ENCODE peak calls at places on chromosome 5, in six cellular contexts. E is transverse colon, W is IMR-90, H is BJ, B is heart right ventricle, S is HCT116. I is an unnamed sample.

GRCh38 chr5:177113566-177114424 is 19.8 kb upstream of the NSD1 start:
- DNase-seq in S (peak; percentile 55), B (peak; percentile 79), W (peak; percentile 63), H (no peak), E (peak; percentile 81), I (peak; percentile 86)

GRCh38 chr5:44770936-44771717 is 37.6 kb upstream of the MRPS30 start:
- DNase-seq in H (no peak), B (no peak), W (no peak), S (no peak), E (no peak), I (no peak)

GRCh38 chr5:168334161-168335094 is 43.0 kb downstream of the WWC1 start:
- DNase-seq in W (peak; percentile 89), E (no peak), H (peak; percentile 60), S (no peak), B (no peak), I (peak; percentile 85)

GRCh38 chr5:178505639-178506407 is 84.4 kb downstream of the COL23A1 start:
- DNase-seq in B (no peak), H (no peak), E (no peak), S (no peak), W (no peak), I (no peak)

GRCh38 chr5:142529626-142530278 is 156.1 kb downstream of the FGF1 start:
- DNase-seq in W (peak; percentile 82), B (no peak), E (no peak), S (peak; percentile 90), H (no peak), I (peak; percentile 62)

GRCh38 chr5:145236966-145237365 is 598.2 kb downstream of the PRELID2 start:
- DNase-seq in W (peak; percentile 17), H (no peak), S (no peak), E (no peak), B (no peak), I (no peak)

GRCh38 chr5:142422426-142422825 is 97.6 kb upstream of the SPRY4 start:
- DNase-seq in W (peak; percentile 85), E (no peak), S (no peak), B (no peak), H (peak; percentile 18), I (peak; percentile 82)

GRCh38 chr5:59356813-59357381 is 536.6 kb downstream of the PDE4D start:
- DNase-seq in B (peak; percentile 53), H (no peak), W (no peak), S (no peak), E (no peak), I (peak; percentile 42)

GRCh38 chr5:57857696-57858095 is 375.1 kb upstream of the ACTBL2 start:
- DNase-seq in S (no peak), B (no peak), E (no peak), H (no peak), W (no peak), I (no peak)

GRCh38 chr5:27511061-27511460 is 472.7 kb upstream of the CDH9 start:
- DNase-seq in W (no peak), S (no peak), E (no peak), B (no peak), H (no peak), I (peak; percentile 39)

GRCh38 chr5:138654281-138654867 is 79.2 kb upstream of the HSPA9 start:
- DNase-seq in W (peak; percentile 78), E (no peak), H (no peak), B (no peak), S (no peak), I (peak; percentile 66)

GRCh38 chr5:154740483-154740882 is 14.7 kb upstream of the LARP1 start:
- DNase-seq in E (peak; percentile 32), H (no peak), S (no peak), W (peak; percentile 82), B (peak; percentile 71), I (peak; percentile 92)

GRCh38 chr5:57493034-57493433 is 10.4 kb upstream of the ACTBL2 start:
- DNase-seq in S (no peak), B (no peak), H (no peak), E (no peak), W (no peak), I (no peak)

GRCh38 chr5:157602505-157602904 is 26.9 kb upstream of the ADAM19 start:
- DNase-seq in B (no peak), W (peak; percentile 65), E (no peak), S (no peak), H (no peak), I (no peak)

GRCh38 chr5:3258050-3258449 is 337.6 kb upstream of the IRX1 start:
- DNase-seq in S (no peak), H (no peak), E (no peak), B (no peak), W (no peak), I (no peak)

GRCh38 chr5:79702606-79703380 is 13.2 kb downstream of the CMYA5 start:
- DNase-seq in S (no peak), W (no peak), B (no peak), E (no peak), H (peak; percentile 41), I (peak; percentile 25)

GRCh38 chr5:8828596-8829321 is 717.1 kb downstream of the SEMA5A start:
- DNase-seq in H (no peak), S (no peak), B (no peak), W (peak; percentile 39), E (no peak), I (peak; percentile 32)

GRCh38 chr5:179319741-179320281 is 25.4 kb downstream of the ADAMTS2 start:
- DNase-seq in W (peak; percentile 62), E (no peak), H (peak; percentile 63), B (peak; percentile 15), S (no peak), I (peak; percentile 72)

GRCh38 chr5:143376911-143377838 is 26.3 kb downstream of the NR3C1 start:
- DNase-seq in S (peak; percentile 7), H (peak; percentile 25), W (peak; percentile 59), B (no peak), E (no peak), I (peak; percentile 56)

GRCh38 chr5:54013556-54014157 is 296.7 kb downstream of the ARL15 start:
- DNase-seq in H (peak; percentile 53), E (peak; percentile 16), S (peak; percentile 27), B (peak; percentile 16), W (peak; percentile 90), I (peak; percentile 94)

DNA sequence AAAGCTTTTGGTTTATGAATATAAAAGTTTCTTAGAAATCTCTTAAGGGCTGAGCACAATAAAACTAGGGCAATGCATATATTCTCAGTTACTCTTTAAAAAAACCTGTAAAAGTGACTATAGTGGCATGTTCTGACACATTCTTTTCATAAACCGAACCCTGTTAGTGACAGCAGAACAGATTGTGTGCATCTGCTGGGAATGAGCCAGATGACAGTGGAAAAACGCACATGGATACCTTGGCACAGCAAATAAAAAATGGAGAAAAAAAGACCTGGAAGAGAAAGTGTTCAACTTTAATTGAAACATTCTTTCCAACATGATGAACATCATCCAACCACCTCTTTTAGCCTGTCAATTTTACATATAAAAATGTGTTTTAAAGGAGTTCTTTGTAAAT is 12.7 kb downstream of the MEF2C start:
- DNase-seq in B (no peak), E (no peak), S (no peak), W (no peak), H (no peak), I (no peak)
- H3K4me3 ChIP-seq in B (no peak overlapping the region), E (no peak overlapping the region), S (no peak overlapping the region), W (no peak overlapping the region), H (no peak overlapping the region), I (no peak overlapping the region)

DNA sequence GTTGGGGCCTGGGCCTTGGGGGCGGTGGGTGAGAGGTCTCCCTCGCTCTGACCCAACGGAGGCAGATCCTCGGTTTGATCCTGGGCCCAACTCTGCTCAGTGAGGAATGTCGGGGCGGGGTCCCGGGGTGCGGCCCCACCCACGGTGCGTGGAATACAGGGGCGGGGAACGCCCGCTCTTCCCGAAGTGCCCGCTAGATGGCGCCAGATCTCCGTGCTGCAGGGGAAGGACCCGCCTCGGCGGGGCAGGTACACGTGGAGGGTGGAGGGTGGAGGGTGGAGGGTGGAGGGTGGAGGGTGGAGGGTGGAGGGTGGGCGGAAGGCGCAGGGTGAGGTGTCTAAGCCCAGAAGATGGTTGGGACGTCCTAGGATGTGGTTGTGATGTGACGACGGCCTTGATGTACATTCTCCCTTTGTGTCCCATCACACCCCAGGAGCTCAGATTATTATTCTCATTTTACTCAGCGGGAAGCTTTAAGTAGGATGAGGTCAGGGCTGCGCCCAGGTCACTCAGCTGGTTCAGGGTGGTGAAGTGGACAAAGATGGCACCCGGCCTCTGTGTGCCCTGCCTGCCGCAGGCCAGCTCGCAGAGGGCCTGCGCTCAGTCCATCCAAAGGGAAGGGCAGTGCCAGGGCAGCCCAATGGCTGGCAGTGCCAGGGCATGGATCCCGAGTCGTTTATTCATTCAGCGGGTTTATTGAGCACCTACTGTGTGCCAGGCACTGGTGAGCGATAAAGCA is 9.4 kb upstream of the RPS14 start:
- DNase-seq in S (no peak), E (peak; percentile 89), W (peak; percentile 38), H (no peak), B (peak; percentile 87), I (peak; percentile 55)
- TF ChIP-seq CTCF in S (peak; percentile 77), E (peak; percentile 88), W (peak; percentile 84), H (peak; percentile 85), B (peak; percentile 84), I (peak; percentile 80)

DNA sequence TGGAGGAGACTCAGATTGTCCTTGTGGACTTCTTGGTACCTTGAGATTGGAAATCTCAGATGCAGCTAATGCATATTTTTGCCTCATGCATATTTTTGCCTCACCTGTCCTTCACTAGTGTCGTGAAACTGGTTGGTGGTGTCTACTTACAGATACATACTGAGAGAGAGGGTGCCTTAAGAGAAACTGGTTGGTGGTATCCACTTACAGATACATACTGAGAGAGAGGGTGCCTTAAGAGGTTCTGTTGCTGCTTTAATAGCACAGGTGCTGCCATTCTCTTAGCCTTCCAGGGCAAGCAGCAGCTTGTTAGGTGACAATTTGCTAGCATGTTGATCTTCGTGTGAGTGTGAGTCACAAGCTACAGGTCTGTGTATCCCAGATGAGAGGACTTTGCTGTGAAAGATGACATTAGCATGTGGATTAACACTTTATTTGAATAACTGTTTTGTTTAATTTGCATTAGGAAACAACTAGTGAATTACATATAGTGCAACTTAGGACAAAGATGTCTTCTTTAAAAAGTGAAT is 1.4 kb downstream of the PTTG1 start:
- DNase-seq in B (no peak), E (no peak), S (no peak), H (no peak), W (no peak), I (no peak)
- H3K4me3 ChIP-seq in B (no peak overlapping the region), E (no peak overlapping the region), S (peak overlapping the region; percentile 90), H (no peak overlapping the region), W (no peak overlapping the region), I (no peak overlapping the region)

DNA sequence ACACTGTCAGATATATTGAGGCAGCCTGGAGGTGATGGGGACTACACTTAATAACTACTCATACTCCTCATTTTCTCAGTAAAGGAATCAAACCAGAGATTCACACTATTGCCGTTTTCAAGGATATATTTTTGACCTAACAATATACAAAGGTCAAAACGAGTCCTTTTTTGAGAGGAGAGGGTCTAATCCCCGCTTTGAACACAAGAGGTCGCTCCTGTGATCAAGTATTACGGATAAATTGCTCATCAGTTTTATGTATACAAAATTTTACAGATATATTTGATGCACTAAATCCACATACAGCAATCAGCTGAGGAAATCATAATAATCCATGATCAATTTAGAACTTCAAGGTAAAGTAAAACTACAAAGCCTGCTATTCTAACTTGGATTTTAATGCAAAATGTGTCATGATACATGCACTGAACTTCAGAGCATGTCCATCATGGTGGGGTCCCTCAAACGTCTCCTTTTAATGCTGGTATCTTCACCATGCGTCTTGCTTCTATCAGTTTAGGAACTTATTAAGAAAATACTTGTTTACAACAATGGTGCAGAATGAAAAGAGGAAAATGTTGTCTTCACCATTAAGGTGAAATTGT is 2.5 kb upstream of the ISL1 start:
- DNase-seq in H (no peak), W (peak; percentile 4), S (no peak), B (no peak), E (no peak), I (peak; percentile 37)
- TF ChIP-seq CTCF in H (peak; percentile 76), W (peak; percentile 48), S (peak; percentile 57), B (no peak), E (peak; percentile 46), I (peak; percentile 62)

I was measured in choroid plexus epithelial cell.